ENCODE peak calls at places on chromosomes 6 and 20, in four cellular contexts. T is Peyer's patch, D is pancreas, F is DND-41. J is an unnamed sample.

GRCh38 chr6:98670045-98670746 is 164.2 kb upstream of the POU3F2 start:
- DNase-seq in F (no peak), T (no peak), D (no peak), J (no peak)

GRCh38 chr6:65398851-65399250 is 308.2 kb downstream of the EYS start:
- DNase-seq in D (no peak), F (no peak), T (no peak), J (no peak)

GRCh38 chr6:36351152-36351571 is 14.5 kb upstream of the BNIP5 start:
- DNase-seq in F (no peak), D (no peak), T (no peak), J (no peak)

GRCh38 chr6:113857565-113858066 is 471 bp downstream of the MARCKS start:
- DNase-seq in T (peak), F (no peak), D (peak), J (no peak)

GRCh38 chr6:157381631-157382621 is 936 bp downstream of the ZDHHC14 start:
- DNase-seq in T (peak), F (no peak), D (peak), J (peak)

GRCh38 chr6:4010682-4011081 is 68.3 kb downstream of the FAM217A start:
- DNase-seq in T (no peak), D (no peak), F (peak), J (no peak)

GRCh38 chr6:109795994-109796555 is 105.0 kb downstream of the FIG4 start:
- DNase-seq in F (no peak), T (no peak), D (no peak), J (no peak)

GRCh38 chr6:12012231-12012565 is at the start of gene HIVEP1:
- DNase-seq in F (no peak), T (peak), D (peak), J (peak)

GRCh38 chr6:35436071-35436865 is 15.9 kb upstream of the FANCE start:
- DNase-seq in T (no peak), D (no peak), F (no peak), J (no peak)

GRCh38 chr20:62246872-62247652 is 8.7 kb downstream of the OSBPL2 start:
- DNase-seq in T (no peak), D (peak), F (no peak), J (no peak)

GRCh38 chr20:49595811-49596545 is 28.0 kb upstream of the PTGIS start:
- DNase-seq in T (no peak), F (peak), D (no peak), J (no peak)

GRCh38 chr6:40831381-40831780 is 207.6 kb downstream of the UNC5CL start:
- DNase-seq in D (no peak), T (no peak), F (no peak), J (no peak)

GRCh38 chr6:13190391-13190790 is 137.9 kb downstream of the TBC1D7 start:
- DNase-seq in T (no peak), D (no peak), F (no peak), J (no peak)

GRCh38 chr6:88856566-88856965 is 106.9 kb downstream of the RNGTT start:
- DNase-seq in F (no peak), T (no peak), D (no peak), J (no peak)

GRCh38 chr6:4844108-4844507 is 67.9 kb downstream of the CDYL start:
- DNase-seq in F (peak), D (no peak), T (no peak), J (no peak)

GRCh38 chr20:15900443-15900842 is 672.8 kb downstream of the KIF16B start:
- DNase-seq in T (no peak), F (no peak), D (no peak), J (no peak)

GRCh38 chr6:169169375-169169774 is 84.3 kb downstream of the THBS2 start:
- DNase-seq in D (no peak), T (no peak), F (no peak), J (no peak)

GRCh38 chr6:31822038-31822821 is 5.3 kb upstream of the HSPA1B start:
- DNase-seq in D (peak), T (peak), F (peak), J (peak)

GRCh38 chr6:136967874-136968752 is 46.0 kb downstream of the SLC35D3 start:
- DNase-seq in T (peak), F (peak), D (peak), J (peak)

GRCh38 chr6:18226451-18226850 is 37.9 kb downstream of the DEK start:
- DNase-seq in T (no peak), D (no peak), F (no peak), J (no peak)

GRCh38 chr6:90982051-90982450 is 395.2 kb upstream of the MAP3K7 start:
- DNase-seq in F (no peak), D (no peak), T (no peak), J (no peak)

GRCh38 chr6:109872549-109872948 is 105.6 kb upstream of the GPR6 start:
- DNase-seq in T (no peak), F (no peak), D (no peak), J (no peak)

GRCh38 chr6:42572523-42572922 is 8.7 kb downstream of the UBR2 start:
- DNase-seq in T (no peak), D (no peak), F (peak), J (no peak)

GRCh38 chr6:148934534-148934933 is 187.7 kb downstream of the UST start:
- DNase-seq in F (no peak), D (no peak), T (no peak), J (no peak)

GRCh38 chr6:90230547-90231240 is 65.9 kb downstream of the BACH2 start:
- DNase-seq in D (no peak), T (no peak), F (no peak), J (no peak)

GRCh38 chr6:116395647-116396046 is 24.9 kb downstream of the DSE start:
- DNase-seq in F (no peak), T (no peak), D (no peak), J (no peak)

GRCh38 chr6:13787146-13787545 is 27.2 kb downstream of the MCUR1 start:
- DNase-seq in F (no peak), D (no peak), T (no peak), J (no peak)

GRCh38 chr6:14292119-14292518 is 174.5 kb downstream of the CD83 start:
- DNase-seq in F (no peak), T (no peak), D (no peak), J (no peak)

GRCh38 chr6:126804255-126805064 is 314.0 kb upstream of the RSPO3 start:
- DNase-seq in D (no peak), F (peak), T (no peak), J (no peak)

GRCh38 chr20:63066506-63067265 is 59.9 kb upstream of the BHLHE23 start:
- DNase-seq in D (no peak), F (no peak), T (no peak), J (no peak)

GRCh38 chr6:121143476-121143875 is 190.8 kb downstream of the TBC1D32 start:
- DNase-seq in T (no peak), F (no peak), D (no peak), J (no peak)

GRCh38 chr6:17418281-17419188 is 25.1 kb downstream of the CAP2 start:
- DNase-seq in T (no peak), D (no peak), F (no peak), J (no peak)

GRCh38 chr6:106084973-106085686 is 1.0 kb upstream of the PRDM1 start:
- DNase-seq in D (no peak), T (no peak), F (no peak), J (no peak)

GRCh38 chr6:143743256-143744166 is 65.7 kb downstream of the PHACTR2 start:
- DNase-seq in T (no peak), D (no peak), F (no peak), J (no peak)

GRCh38 chr20:44540834-44541233 is 19.0 kb upstream of the SERINC3 start:
- DNase-seq in T (no peak), D (no peak), F (no peak), J (no peak)

GRCh38 chr6:50722829-50723562 is 9.7 kb downstream of the TFAP2D start:
- DNase-seq in D (no peak), F (no peak), T (no peak), J (no peak)

GRCh38 chr6:131023834-131024504 is 39.1 kb downstream of the EPB41L2 start:
- DNase-seq in D (no peak), F (no peak), T (no peak), J (no peak)

GRCh38 chr6:79928478-79928998 is 18.8 kb downstream of the ELOVL4 start:
- DNase-seq in T (no peak), F (no peak), D (no peak), J (no peak)

GRCh38 chr6:30543824-30544223 is 12.5 kb downstream of the GNL1 start:
- DNase-seq in T (no peak), F (no peak), D (no peak), J (no peak)

GRCh38 chr6:30544666-30545272 is 11.5 kb downstream of the GNL1 start:
- DNase-seq in T (no peak), D (no peak), F (peak), J (no peak)

GRCh38 chr6:30542404-30542725 is 13.9 kb downstream of the GNL1 start:
- DNase-seq in F (no peak), D (no peak), T (no peak), J (peak)

GRCh38 chr6:30541515-30542403 is 14.5 kb downstream of the GNL1 start:
- DNase-seq in D (peak), F (peak), T (peak), J (peak)

GRCh38 chr6:30542915-30543314 is 13.4 kb downstream of the GNL1 start:
- DNase-seq in T (no peak), F (no peak), D (no peak), J (no peak)
- TF ChIP-seq CTCF in T (no peak), F (no peak), D (no peak), J (no peak)

DNA sequence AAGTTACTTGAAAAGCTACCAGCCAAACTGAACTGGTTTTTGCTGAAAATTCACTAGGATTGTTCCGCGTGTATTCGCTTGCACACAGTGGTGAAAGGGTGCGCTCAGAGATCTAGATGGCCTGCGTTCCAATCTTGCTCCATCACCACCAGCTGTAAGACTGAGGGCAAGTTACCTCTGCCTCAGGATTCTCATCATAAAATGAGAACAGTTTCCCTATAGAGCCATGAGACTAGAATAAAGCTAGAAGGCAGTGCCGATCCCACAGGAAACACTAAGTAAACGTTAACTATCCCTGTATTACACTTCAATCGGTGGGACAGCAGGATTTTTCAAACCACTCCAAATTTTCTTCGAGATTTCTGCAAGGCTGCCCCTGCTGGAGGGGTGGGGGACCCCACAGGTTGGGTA is 838 bp downstream of the AHCY start:
- DNase-seq in F (no peak), D (no peak), T (no peak), J (no peak)
- TF ChIP-seq CTCF in F (peak), D (no peak), T (no peak), J (no peak)

DNA sequence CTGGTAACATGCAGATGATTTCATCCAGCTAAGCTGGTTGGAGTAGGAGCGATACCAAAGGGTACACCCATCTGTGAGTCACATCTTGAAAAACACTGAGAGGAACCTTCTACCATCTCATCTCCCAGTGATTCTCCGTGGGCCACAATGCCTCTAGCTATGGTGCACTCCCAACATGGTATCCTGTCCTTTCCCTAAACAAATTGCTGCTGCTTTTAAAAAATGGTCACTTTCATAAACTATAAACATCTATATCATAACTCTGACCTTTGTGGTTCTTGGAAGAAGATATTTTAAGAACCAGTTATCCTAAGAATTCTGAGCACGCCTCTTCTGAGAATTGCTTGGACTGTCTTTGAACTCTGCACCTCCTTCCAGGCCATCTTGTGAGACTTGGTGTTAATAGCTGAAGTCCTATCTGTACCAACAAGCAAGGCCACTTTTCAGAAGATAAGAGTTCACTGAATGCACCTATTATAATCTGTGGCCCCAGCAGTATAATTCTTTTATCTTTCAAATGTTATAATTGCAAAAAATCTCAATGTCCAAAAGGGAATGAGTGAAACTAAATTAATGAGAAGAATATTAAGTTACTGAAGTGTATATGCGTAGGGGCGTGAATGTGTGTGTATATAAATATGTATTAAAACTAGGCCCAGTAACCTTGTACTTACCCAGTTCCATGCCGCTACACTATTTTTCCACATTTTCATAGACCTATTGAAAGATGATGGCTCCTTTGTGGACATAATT is 70.5 kb upstream of the TPD52L1 start:
- DNase-seq in T (no peak), D (no peak), F (no peak), J (no peak)
- TF ChIP-seq CTCF in T (no peak), D (no peak), F (no peak), J (no peak)

GRCh38 chr20:41748051-41748450 is 129.9 kb upstream of the CHD6 start:
- DNase-seq in T (no peak), F (no peak), D (no peak), J (no peak)

GRCh38 chr20:41747226-41747625 is 129.0 kb upstream of the CHD6 start:
- DNase-seq in T (no peak), F (no peak), D (no peak), J (no peak)

GRCh38 chr20:41748756-41749582 is 130.8 kb upstream of the CHD6 start:
- DNase-seq in T (no peak), F (no peak), D (no peak), J (no peak)

GRCh38 chr20:41750137-41750536 is 132.0 kb upstream of the CHD6 start:
- DNase-seq in D (no peak), F (no peak), T (no peak), J (no peak)

DNA sequence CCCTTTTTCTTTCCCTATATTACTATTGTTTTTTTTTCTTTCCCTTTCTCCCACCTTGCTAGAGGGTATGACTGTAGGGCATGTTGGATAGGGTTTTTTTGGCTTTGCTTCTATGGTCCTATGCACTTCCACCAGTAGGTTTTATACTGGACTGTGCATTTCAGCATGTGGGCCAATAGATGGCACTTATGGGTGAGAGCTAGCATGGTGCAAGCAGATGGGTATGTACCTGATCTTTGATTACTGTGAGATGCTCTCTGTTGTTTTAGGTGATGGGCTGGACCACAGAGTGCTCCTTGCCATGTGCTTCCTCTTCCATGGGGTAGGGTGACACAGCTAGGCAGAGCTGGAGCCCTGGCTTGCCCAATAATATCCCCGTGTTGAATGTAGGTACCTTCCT is 128.5 kb upstream of the CHD6 start:
- DNase-seq in D (no peak), T (no peak), F (no peak), J (no peak)
- TF ChIP-seq CTCF in D (no peak), T (no peak), F (peak), J (no peak)

DNA sequence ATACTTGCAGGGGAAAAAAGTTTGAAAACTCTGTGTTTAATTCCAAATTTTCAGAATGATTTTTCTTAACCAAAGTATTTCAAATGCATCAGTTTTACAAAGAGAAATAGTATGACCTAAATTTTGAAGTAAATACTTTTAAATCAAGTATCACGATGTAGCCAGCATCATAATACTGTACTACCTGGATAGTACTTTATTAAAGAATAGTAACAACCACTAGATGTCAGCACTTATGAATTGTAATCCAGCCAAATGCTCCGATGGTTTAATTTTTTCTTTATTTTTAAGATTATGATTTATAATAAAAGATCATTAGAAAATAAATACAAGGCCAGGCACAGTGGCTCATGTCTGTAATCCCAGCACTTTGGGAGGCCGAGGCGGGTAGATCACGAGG is 37.2 kb upstream of the HACE1 start:
- DNase-seq in F (no peak), D (no peak), T (no peak), J (no peak)
- TF ChIP-seq CTCF in F (peak), D (no peak), T (no peak), J (no peak)

J was measured in natural killer cell.